ENCODE peak calls at places on chromosomes 11 and 22, in ten cellular contexts. M, V, I, W, P, X, J, F, E and H are unnamed samples.

GRCh38 chr11:69382131-69383128 is 88.5 kb downstream of the MYEOV start:
- DNase-seq in M (peak), V (no peak), I (peak), W (peak), P (no peak), X (peak), J (peak), F (no peak), E (peak), H (peak)

GRCh38 chr11:12170984-12171383 is 60.6 kb downstream of the MICAL2 start:
- DNase-seq in M (no peak), V (no peak), I (no peak), W (no peak), P (no peak), X (no peak), J (no peak), F (no peak), E (no peak), H (no peak)

GRCh38 chr11:61654397-61654829 is 25.8 kb upstream of the DAGLA start:
- DNase-seq in M (no peak), V (no peak), I (no peak), W (no peak), P (no peak), X (no peak), J (no peak), F (no peak), E (no peak), H (peak)

GRCh38 chr11:44112083-44112865 is 16.8 kb downstream of the EXT2 start:
- DNase-seq in M (no peak), V (no peak), I (no peak), W (peak), P (no peak), X (no peak), J (no peak), F (no peak), E (no peak), H (no peak)

GRCh38 chr11:12133539-12134238 is 23.3 kb downstream of the MICAL2 start:
- DNase-seq in M (no peak), V (no peak), I (no peak), W (no peak), P (no peak), X (peak), J (no peak), F (no peak), E (no peak), H (no peak)

GRCh38 chr11:8838248-8838647 is 72.7 kb upstream of the AKIP1 start:
- DNase-seq in M (no peak), V (no peak), I (no peak), W (no peak), P (no peak), X (no peak), J (no peak), F (peak), E (no peak), H (peak)

GRCh38 chr22:31141551-31141950 is 1.2 kb upstream of the PLA2G3 start:
- DNase-seq in M (no peak), V (no peak), I (no peak), W (no peak), P (no peak), X (no peak), J (no peak), F (no peak), E (no peak), H (no peak)

GRCh38 chr22:35346596-35347220 is 34.2 kb upstream of the HMOX1 start:
- DNase-seq in M (no peak), V (no peak), I (no peak), W (no peak), P (no peak), X (no peak), J (no peak), F (no peak), E (no peak), H (no peak)

GRCh38 chr11:8532475-8532874 is 61.6 kb downstream of the STK33 start:
- DNase-seq in M (no peak), V (no peak), I (no peak), W (no peak), P (no peak), X (peak), J (no peak), F (no peak), E (no peak), H (no peak)

GRCh38 chr11:114832532-114833125 is 154.3 kb downstream of the NXPE2 start:
- DNase-seq in M (no peak), V (no peak), I (no peak), W (no peak), P (no peak), X (no peak), J (no peak), F (no peak), E (no peak), H (no peak)

GRCh38 chr11:72637198-72637597 is 37.0 kb downstream of the PDE2A start:
- DNase-seq in M (peak), V (no peak), I (no peak), W (no peak), P (no peak), X (no peak), J (no peak), F (no peak), E (no peak), H (no peak)

GRCh38 chr11:78810489-78811090 is 235.9 kb upstream of the NARS2 start:
- DNase-seq in M (no peak), V (no peak), I (no peak), W (no peak), P (no peak), X (no peak), J (no peak), F (no peak), E (no peak), H (no peak)
- TF ChIP-seq CTCF in M (no peak), V (no peak), I (no peak), W (no peak), P (no peak), X (no peak), J (no peak), F (no peak), E (no peak), H (no peak)

DNA sequence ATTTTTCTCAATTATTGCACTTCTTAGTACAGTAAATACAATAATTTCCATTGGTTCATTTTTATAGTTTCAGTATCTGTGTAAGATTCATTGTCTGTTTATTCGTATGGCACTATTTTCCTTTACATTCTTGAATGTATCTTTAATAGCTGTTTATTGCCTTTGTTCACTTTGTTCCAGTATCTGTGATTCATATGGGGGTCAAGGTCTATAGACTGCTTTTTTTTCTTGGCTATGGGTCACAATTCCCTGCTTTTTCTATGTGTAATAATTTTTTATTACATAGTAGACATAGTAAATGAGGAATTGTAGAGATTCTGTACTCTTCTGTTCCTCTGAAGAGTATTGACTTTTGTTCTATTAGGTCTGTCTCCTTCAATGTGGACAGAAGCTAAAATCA is 10.5 kb downstream of the ACRV1 start:
- DNase-seq in M (no peak), V (no peak), I (no peak), W (no peak), P (no peak), X (no peak), J (no peak), F (peak), E (no peak), H (no peak)
- TF ChIP-seq MAX in M (no peak), V (no peak), I (no peak), W (no peak), P (no peak), X (no peak), J (no peak), F (no peak), E (no peak), H (no peak)

DNA sequence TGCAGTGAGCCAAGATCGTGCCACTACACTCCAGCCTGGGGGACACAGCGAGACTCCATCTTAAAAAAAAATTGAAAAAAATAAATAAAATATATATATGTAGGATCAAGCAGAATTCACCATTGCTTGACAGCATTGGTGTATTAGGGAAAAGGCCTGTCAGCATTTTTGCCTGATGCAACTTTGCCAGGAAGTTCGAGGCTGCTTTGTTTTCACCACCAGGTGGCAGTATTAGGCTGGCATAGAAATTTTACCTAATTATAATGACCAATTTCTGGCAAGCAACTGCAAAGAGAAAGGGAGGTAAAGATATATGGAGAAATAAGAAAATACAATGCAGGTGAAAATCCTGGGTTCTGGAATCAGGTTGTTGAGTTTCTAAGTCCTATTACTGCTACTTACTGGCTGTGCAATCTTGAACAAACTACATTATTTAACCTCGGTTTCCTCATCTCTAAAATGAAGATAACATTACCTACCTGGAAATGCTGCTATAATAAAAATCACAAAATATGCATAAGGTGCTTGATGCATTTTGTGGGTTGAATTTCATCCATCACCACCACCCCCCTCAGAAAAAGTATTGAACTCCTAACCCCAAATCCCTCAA is 24.7 kb downstream of the LAYN start:
- DNase-seq in M (peak), V (peak), I (peak), W (peak), P (peak), X (peak), J (peak), F (peak), E (peak), H (peak)
- TF ChIP-seq CTCF in M (peak), V (peak), I (peak), W (peak), P (peak), X (peak), J (peak), F (peak), E (peak), H (peak)

DNA sequence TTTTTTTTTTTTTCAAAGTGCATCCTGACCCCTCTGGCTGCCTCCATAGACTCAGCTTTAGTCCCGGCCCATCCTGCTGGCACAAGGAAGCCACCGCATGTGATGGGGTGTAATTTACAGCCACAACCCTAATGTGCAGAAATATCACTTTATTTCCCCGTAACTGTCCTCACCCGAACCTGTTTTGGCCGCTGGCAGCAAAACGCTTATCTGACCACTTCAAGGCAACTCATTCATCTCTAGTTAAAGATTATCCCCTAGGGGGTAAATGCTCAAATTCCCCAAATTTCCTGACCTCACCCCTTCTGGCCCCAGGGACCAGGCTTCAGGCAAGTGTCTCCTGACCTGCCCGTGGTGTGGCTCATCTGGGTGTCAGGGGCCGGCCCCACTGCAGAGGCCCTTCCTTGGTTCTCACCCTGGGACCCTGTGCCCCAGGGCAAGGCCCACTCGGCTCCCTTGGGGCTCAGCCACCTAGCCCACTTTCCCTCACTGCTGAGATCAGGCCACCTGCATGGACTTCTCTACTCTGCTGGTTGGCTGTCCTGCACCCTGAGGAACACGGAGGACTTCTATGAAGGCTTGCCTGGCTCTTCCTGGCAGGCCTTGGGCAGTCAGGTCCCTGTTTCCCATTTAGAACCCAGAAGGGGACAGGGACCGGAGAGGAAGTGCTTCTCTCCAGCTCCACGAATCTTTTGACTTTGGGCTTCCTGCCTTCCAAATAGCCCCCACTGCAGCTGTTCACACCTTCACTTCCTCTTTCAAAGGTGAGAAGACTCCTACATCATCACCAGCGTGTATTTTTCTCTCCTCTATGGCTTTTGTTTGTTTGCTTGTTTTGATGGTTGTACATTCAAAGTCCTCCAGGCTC is 53.3 kb downstream of the WNT11 start:
- DNase-seq in M (no peak), V (no peak), I (no peak), W (no peak), P (no peak), X (peak), J (no peak), F (no peak), E (no peak), H (no peak)
- TF ChIP-seq MAX in M (no peak), V (no peak), I (no peak), W (no peak), P (no peak), X (no peak), J (no peak), F (no peak), E (no peak), H (no peak)